ENCODE peak calls at places on chromosomes 6 and 20, in five cellular contexts. One of them, this sample, is unnamed.
A peak's percentile ranks its signal among the peaks of the same experiment; 100 is the strongest.

GRCh38 chr6:40342674-40343230 is 244.4 kb downstream of the LRFN2 start:
- DNase-seq in H9: peak; percentile 18
- DNase-seq in ascending aorta: peak; percentile 24
- DNase-seq in lower lobe of right lung: no peak
- DNase-seq in CD8-positive, alpha-beta T cell: no peak
- DNase-seq in this sample: no peak

GRCh38 chr20:42936482-42936881 is 253.2 kb downstream of the PTPRT start:
- DNase-seq in CD8-positive, alpha-beta T cell: no peak
- DNase-seq in ascending aorta: no peak
- DNase-seq in lower lobe of right lung: no peak
- DNase-seq in H9: no peak
- DNase-seq in this sample: no peak

GRCh38 chr6:45655630-45656422 is 278.1 kb upstream of the SUPT3H start:
- DNase-seq in ascending aorta: peak; percentile 18
- DNase-seq in CD8-positive, alpha-beta T cell: no peak
- DNase-seq in H9: no peak
- DNase-seq in lower lobe of right lung: no peak
- DNase-seq in this sample: peak; percentile 97

GRCh38 chr6:148251891-148252290 is 90.7 kb upstream of the SASH1 start:
- DNase-seq in lower lobe of right lung: no peak
- DNase-seq in H9: no peak
- DNase-seq in ascending aorta: no peak
- DNase-seq in CD8-positive, alpha-beta T cell: no peak
- DNase-seq in this sample: no peak

GRCh38 chr6:149545258-149545753 is 537 bp downstream of the PPIL4 start:
- DNase-seq in lower lobe of right lung: peak; percentile 52
- DNase-seq in ascending aorta: peak; percentile 75
- DNase-seq in H9: peak; percentile 34
- DNase-seq in CD8-positive, alpha-beta T cell: peak; percentile 56
- DNase-seq in this sample: peak; percentile 30

GRCh38 chr6:136647363-136647763 is 97.1 kb upstream of the MAP7 start:
- DNase-seq in CD8-positive, alpha-beta T cell: no peak
- DNase-seq in H9: no peak
- DNase-seq in ascending aorta: peak; percentile 80
- DNase-seq in lower lobe of right lung: no peak
- DNase-seq in this sample: no peak

GRCh38 chr6:3381233-3382065 is 75.4 kb downstream of the SLC22A23 start:
- DNase-seq in CD8-positive, alpha-beta T cell: no peak
- DNase-seq in ascending aorta: no peak
- DNase-seq in lower lobe of right lung: no peak
- DNase-seq in H9: no peak
- DNase-seq in this sample: no peak

GRCh38 chr6:12266571-12266970 is 23.6 kb upstream of the EDN1 start:
- DNase-seq in ascending aorta: no peak
- DNase-seq in lower lobe of right lung: no peak
- DNase-seq in H9: no peak
- DNase-seq in CD8-positive, alpha-beta T cell: no peak
- DNase-seq in this sample: no peak

GRCh38 chr6:22363966-22364296 is 67.1 kb upstream of the PRL start:
- DNase-seq in H9: no peak
- DNase-seq in CD8-positive, alpha-beta T cell: no peak
- DNase-seq in lower lobe of right lung: no peak
- DNase-seq in ascending aorta: no peak
- DNase-seq in this sample: no peak

GRCh38 chr20:33423141-33423834 is 20.3 kb downstream of the SNTA1 start:
- DNase-seq in CD8-positive, alpha-beta T cell: no peak
- DNase-seq in H9: no peak
- DNase-seq in ascending aorta: peak; percentile 95
- DNase-seq in lower lobe of right lung: no peak
- DNase-seq in this sample: no peak

GRCh38 chr6:144585217-144585814 is 300.2 kb downstream of the UTRN start:
- DNase-seq in ascending aorta: no peak
- DNase-seq in CD8-positive, alpha-beta T cell: no peak
- DNase-seq in lower lobe of right lung: no peak
- DNase-seq in H9: no peak
- DNase-seq in this sample: peak; percentile 11

GRCh38 chr20:52748235-52748950 is 223.8 kb upstream of the TSHZ2 start:
- DNase-seq in lower lobe of right lung: no peak
- DNase-seq in H9: no peak
- DNase-seq in ascending aorta: no peak
- DNase-seq in CD8-positive, alpha-beta T cell: no peak
- DNase-seq in this sample: no peak

GRCh38 chr6:124872361-124873065 is 89.7 kb upstream of the RNF217 start:
- DNase-seq in CD8-positive, alpha-beta T cell: no peak
- DNase-seq in ascending aorta: no peak
- DNase-seq in H9: no peak
- DNase-seq in lower lobe of right lung: no peak
- DNase-seq in this sample: no peak

GRCh38 chr20:41425180-41425884 is 58.7 kb upstream of the EMILIN3 start:
- DNase-seq in lower lobe of right lung: no peak
- DNase-seq in H9: no peak
- DNase-seq in CD8-positive, alpha-beta T cell: no peak
- DNase-seq in ascending aorta: no peak
- DNase-seq in this sample: no peak

GRCh38 chr6:30818426-30818841 is 65.9 kb upstream of the DDR1 start:
- DNase-seq in lower lobe of right lung: no peak
- DNase-seq in ascending aorta: no peak
- DNase-seq in H9: no peak
- DNase-seq in CD8-positive, alpha-beta T cell: no peak
- DNase-seq in this sample: peak; percentile 64

GRCh38 chr20:571754-572331 is 28.3 kb upstream of the CSNK2A1 start:
- DNase-seq in lower lobe of right lung: peak; percentile 54
- DNase-seq in H9: peak; percentile 61
- DNase-seq in CD8-positive, alpha-beta T cell: no peak
- DNase-seq in ascending aorta: peak; percentile 65
- DNase-seq in this sample: no peak

GRCh38 chr6:157513004-157513603 is 132.1 kb downstream of the ZDHHC14 start:
- DNase-seq in H9: no peak
- DNase-seq in CD8-positive, alpha-beta T cell: no peak
- DNase-seq in ascending aorta: no peak
- DNase-seq in lower lobe of right lung: no peak
- DNase-seq in this sample: no peak

GRCh38 chr6:37482356-37483292 is 17.1 kb downstream of the CCDC167 start:
- DNase-seq in H9: peak; percentile 20
- DNase-seq in ascending aorta: no peak
- DNase-seq in CD8-positive, alpha-beta T cell: no peak
- DNase-seq in lower lobe of right lung: no peak
- DNase-seq in this sample: no peak

GRCh38 chr6:156449128-156449527 is 328.1 kb upstream of the ARID1B start:
- DNase-seq in lower lobe of right lung: no peak
- DNase-seq in H9: no peak
- DNase-seq in ascending aorta: no peak
- DNase-seq in CD8-positive, alpha-beta T cell: no peak
- DNase-seq in this sample: peak; percentile 24

GRCh38 chr20:55437778-55438417 is 567.4 kb downstream of the CBLN4 start:
- DNase-seq in CD8-positive, alpha-beta T cell: no peak
- DNase-seq in ascending aorta: no peak
- DNase-seq in lower lobe of right lung: no peak
- DNase-seq in H9: no peak
- DNase-seq in this sample: no peak

GRCh38 chr6:3327403-3327802 is 68.7 kb downstream of the PSMG4 start:
- DNase-seq in H9: no peak
- DNase-seq in CD8-positive, alpha-beta T cell: no peak
- DNase-seq in ascending aorta: no peak
- DNase-seq in lower lobe of right lung: no peak
- DNase-seq in this sample: no peak

GRCh38 chr20:47854687-47855212 is 69.5 kb upstream of the SULF2 start:
- DNase-seq in lower lobe of right lung: no peak
- DNase-seq in CD8-positive, alpha-beta T cell: no peak
- DNase-seq in H9: peak; percentile 82
- DNase-seq in ascending aorta: no peak
- DNase-seq in this sample: peak; percentile 76

GRCh38 chr20:2745936-2746635 is 53.5 kb downstream of the EBF4 start:
- DNase-seq in H9: no peak
- DNase-seq in lower lobe of right lung: no peak
- DNase-seq in CD8-positive, alpha-beta T cell: no peak
- DNase-seq in ascending aorta: no peak
- DNase-seq in this sample: no peak

GRCh38 chr20:25571240-25571639 is 14.1 kb downstream of the NINL start:
- DNase-seq in H9: no peak
- DNase-seq in lower lobe of right lung: no peak
- DNase-seq in CD8-positive, alpha-beta T cell: no peak
- DNase-seq in ascending aorta: no peak
- DNase-seq in this sample: no peak

GRCh38 chr6:57117801-57118200 is 27.8 kb downstream of the ZNF451 start:
- DNase-seq in H9: no peak
- DNase-seq in lower lobe of right lung: no peak
- DNase-seq in CD8-positive, alpha-beta T cell: no peak
- DNase-seq in ascending aorta: no peak
- DNase-seq in this sample: no peak

GRCh38 chr20:20500312-20500711 is 132.4 kb downstream of the INSM1 start:
- DNase-seq in CD8-positive, alpha-beta T cell: no peak
- DNase-seq in H9: no peak
- DNase-seq in lower lobe of right lung: no peak
- DNase-seq in ascending aorta: no peak
- DNase-seq in this sample: no peak

GRCh38 chr6:3355358-3356055 is 96.8 kb downstream of the PSMG4 start:
- DNase-seq in H9: no peak
- DNase-seq in CD8-positive, alpha-beta T cell: no peak
- DNase-seq in lower lobe of right lung: no peak
- DNase-seq in ascending aorta: peak; percentile 80
- DNase-seq in this sample: no peak

GRCh38 chr6:163579111-163579879 is 164.8 kb downstream of the QKI start:
- DNase-seq in lower lobe of right lung: no peak
- DNase-seq in H9: no peak
- DNase-seq in CD8-positive, alpha-beta T cell: no peak
- DNase-seq in ascending aorta: no peak
- DNase-seq in this sample: no peak

GRCh38 chr20:46308258-46309157 is at the start of gene CDH22:
- DNase-seq in lower lobe of right lung: peak; percentile 56
- DNase-seq in H9: peak; percentile 53
- DNase-seq in ascending aorta: no peak
- DNase-seq in CD8-positive, alpha-beta T cell: no peak
- DNase-seq in this sample: peak; percentile 77

DNA sequence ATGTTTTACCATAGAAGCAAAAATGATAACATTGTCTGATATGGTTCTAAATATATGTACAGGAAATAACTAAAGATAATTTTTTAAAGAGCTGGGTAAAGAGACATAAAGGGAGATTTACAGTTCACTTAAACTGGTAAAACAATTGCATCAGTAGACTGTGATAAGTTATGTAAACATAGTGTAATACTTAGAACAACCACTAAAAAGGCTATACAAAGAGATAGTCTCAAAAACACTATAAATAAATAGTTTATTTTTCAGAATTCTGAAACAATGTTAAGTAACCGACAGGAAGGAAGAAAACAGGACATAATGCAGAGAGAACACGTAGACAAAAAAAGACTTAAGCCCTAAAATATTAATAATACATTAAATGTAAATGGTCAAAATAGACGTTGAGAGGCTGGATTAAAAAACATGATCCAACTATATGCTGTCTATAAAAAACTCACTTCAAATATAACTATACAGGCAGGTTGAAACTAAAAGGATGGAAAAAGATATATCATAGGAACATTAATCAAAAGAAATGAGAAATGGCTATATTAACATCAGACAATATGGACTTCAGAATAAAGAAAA is 32.7 kb upstream of the ATXN1 start:
- DNase-seq in lower lobe of right lung: no peak
- DNase-seq in ascending aorta: no peak
- DNase-seq in CD8-positive, alpha-beta T cell: no peak
- DNase-seq in H9: no peak
- DNase-seq in this sample: no peak
- TF ChIP-seq CTCF in lower lobe of right lung: no peak
- TF ChIP-seq CTCF in ascending aorta: no peak
- TF ChIP-seq CTCF in CD8-positive, alpha-beta T cell: no peak
- TF ChIP-seq CTCF in H9: no peak
- TF ChIP-seq CTCF in this sample: no peak

GRCh38 chr6:2222275-2222842 is 23.0 kb downstream of the GMDS start:
- DNase-seq in ascending aorta: no peak
- DNase-seq in H9: no peak
- DNase-seq in lower lobe of right lung: no peak
- DNase-seq in CD8-positive, alpha-beta T cell: no peak
- DNase-seq in this sample: no peak
- H3K27ac ChIP-seq in ascending aorta: no peak overlapping the region
- H3K27ac ChIP-seq in H9: no peak overlapping the region
- H3K27ac ChIP-seq in lower lobe of right lung: peak overlapping the region; percentile 64
- H3K27ac ChIP-seq in CD8-positive, alpha-beta T cell: no peak overlapping the region
- H3K27ac ChIP-seq in this sample: no peak overlapping the region

GRCh38 chr6:165729307-165729936 is 66.4 kb upstream of the PDE10A start:
- DNase-seq in CD8-positive, alpha-beta T cell: no peak
- DNase-seq in ascending aorta: no peak
- DNase-seq in lower lobe of right lung: no peak
- DNase-seq in H9: no peak
- DNase-seq in this sample: peak; percentile 64
- TF ChIP-seq CTCF in CD8-positive, alpha-beta T cell: peak; percentile 55
- TF ChIP-seq CTCF in ascending aorta: peak; percentile 46
- TF ChIP-seq CTCF in lower lobe of right lung: peak; percentile 80
- TF ChIP-seq CTCF in H9: peak; percentile 88
- TF ChIP-seq CTCF in this sample: peak; percentile 75

GRCh38 chr6:160007118-160007517 is 38.2 kb downstream of the IGF2R start:
- DNase-seq in CD8-positive, alpha-beta T cell: no peak
- DNase-seq in H9: no peak
- DNase-seq in ascending aorta: no peak
- DNase-seq in lower lobe of right lung: no peak
- DNase-seq in this sample: no peak
- H3K27ac ChIP-seq in CD8-positive, alpha-beta T cell: no peak overlapping the region
- H3K27ac ChIP-seq in H9: no peak overlapping the region
- H3K27ac ChIP-seq in ascending aorta: no peak overlapping the region
- H3K27ac ChIP-seq in lower lobe of right lung: no peak overlapping the region
- H3K27ac ChIP-seq in this sample: no peak overlapping the region

GRCh38 chr20:57581202-57582028 is 20.5 kb downstream of the PCK1 start:
- DNase-seq in ascending aorta: no peak
- DNase-seq in CD8-positive, alpha-beta T cell: no peak
- DNase-seq in lower lobe of right lung: no peak
- DNase-seq in H9: no peak
- DNase-seq in this sample: no peak
- TF ChIP-seq CTCF in ascending aorta: no peak
- TF ChIP-seq CTCF in CD8-positive, alpha-beta T cell: no peak
- TF ChIP-seq CTCF in lower lobe of right lung: no peak
- TF ChIP-seq CTCF in H9: no peak
- TF ChIP-seq CTCF in this sample: no peak

GRCh38 chr6:167770291-167770955 is 56.3 kb upstream of the AFDN start:
- DNase-seq in lower lobe of right lung: peak; percentile 9
- DNase-seq in CD8-positive, alpha-beta T cell: no peak
- DNase-seq in ascending aorta: no peak
- DNase-seq in H9: no peak
- DNase-seq in this sample: no peak
- H3K27ac ChIP-seq in lower lobe of right lung: no peak overlapping the region
- H3K27ac ChIP-seq in CD8-positive, alpha-beta T cell: no peak overlapping the region
- H3K27ac ChIP-seq in ascending aorta: no peak overlapping the region
- H3K27ac ChIP-seq in H9: no peak overlapping the region
- H3K27ac ChIP-seq in this sample: no peak overlapping the region